ENCODE peak calls at places on chromosomes 7 and 10, in five cellular contexts. R is NCI-H1417; M is hippocampal formation; Z is stimulated activated CD4-positive, alpha-beta T cell treated with anti-CD3 and anti-CD28 coated beads, Interleukin-15, amount 100 ng/mL, for 24 hours; D is stimulated activated CD8-positive, alpha-beta memory T cell treated with anti-CD3 and anti-CD28 coated beads, Interleukin-2, amount 100 ng/mL, for 1 hour. F is an unnamed sample.

GRCh38 chr10:77881222-77881621 is 45.3 kb downstream of the DLG5 start:
- DNase-seq in D (no peak), M (no peak), R (no peak), Z (no peak), F (no peak)

GRCh38 chr7:117728858-117729257 is 144.4 kb downstream of the CTTNBP2 start:
- DNase-seq in Z (no peak), D (no peak), R (peak; percentile 66), M (peak; percentile 26), F (no peak)

GRCh38 chr10:87092861-87093460 is 1.7 kb downstream of the GLUD1 start:
- DNase-seq in R (peak; percentile 12), D (no peak), M (no peak), Z (peak; percentile 37), F (peak; percentile 31)

GRCh38 chr10:13745271-13745670 is 158.5 kb downstream of the PRPF18 start:
- DNase-seq in Z (no peak), M (no peak), R (no peak), D (no peak), F (no peak)

GRCh38 chr7:155788616-155789000 is 23.7 kb downstream of the SHH start:
- DNase-seq in Z (no peak), R (no peak), D (no peak), M (no peak), F (no peak)

GRCh38 chr10:73785721-73786511 is 510 bp downstream of the ZSWIM8 start:
- DNase-seq in R (peak; percentile 26), D (no peak), Z (peak; percentile 53), M (no peak), F (peak; percentile 43)

GRCh38 chr10:35300063-35300699 is 36.1 kb upstream of the CCNY start:
- DNase-seq in Z (peak; percentile 9), M (peak; percentile 31), R (no peak), D (no peak), F (peak; percentile 55)

GRCh38 chr7:50369408-50370026 is 65.0 kb downstream of the IKZF1 start:
- DNase-seq in Z (no peak), M (no peak), R (peak; percentile 37), D (no peak), F (no peak)

GRCh38 chr7:96045919-96046318 is 273.6 kb downstream of the DYNC1I1 start:
- DNase-seq in M (no peak), D (no peak), R (peak; percentile 55), Z (no peak), F (no peak)

GRCh38 chr10:72952189-72952900 is 2.3 kb downstream of the PLA2G12B start:
- DNase-seq in M (no peak), Z (no peak), D (no peak), R (peak; percentile 25), F (no peak)

GRCh38 chr10:110642980-110643655 is 1.0 kb upstream of the RBM20 start:
- DNase-seq in R (no peak), D (no peak), M (no peak), Z (peak; percentile 21), F (no peak)

GRCh38 chr10:88499569-88500470 is 83.3 kb downstream of the RNLS start:
- DNase-seq in R (no peak), Z (no peak), M (no peak), D (no peak), F (no peak)

GRCh38 chr7:96277921-96278320 is 44.0 kb downstream of the SLC25A13 start:
- DNase-seq in Z (no peak), D (no peak), M (no peak), R (peak; percentile 29), F (no peak)

GRCh38 chr7:44771358-44771757 is 22.7 kb downstream of the ZMIZ2 start:
- DNase-seq in M (no peak), D (no peak), R (peak; percentile 30), Z (no peak), F (no peak)

GRCh38 chr10:114257488-114257887 is 18.4 kb downstream of the VWA2 start:
- DNase-seq in M (no peak), Z (no peak), D (no peak), R (no peak), F (no peak)

GRCh38 chr10:53025172-53025651 is 252.6 kb upstream of the MBL2 start:
- DNase-seq in Z (no peak), R (no peak), M (no peak), D (no peak), F (no peak)

GRCh38 chr7:91375378-91375777 is 111.1 kb downstream of the FZD1 start:
- DNase-seq in M (no peak), D (no peak), R (no peak), Z (no peak), F (no peak)